ENCODE peak calls at places on chromosomes 2 and 18, in five cellular contexts. One of them, this sample, is unnamed.

GRCh38 chr2:120886967-120887672 is 151.5 kb downstream of the GLI2 start:
- DNase-seq in C1 segment of cervical spinal cord: no peak
- DNase-seq in activated T-cell treated with anti-CD3 and anti-CD28 coated beads, Interleukin-2, amount 50 U/mL, for 72 hours: no peak
- DNase-seq in cardiac muscle cell: peak
- DNase-seq in astrocyte of the hippocampus: peak
- DNase-seq in this sample: no peak

GRCh38 chr2:130393318-130393910 is 37.6 kb downstream of the PTPN18 start:
- DNase-seq in C1 segment of cervical spinal cord: no peak
- DNase-seq in activated T-cell treated with anti-CD3 and anti-CD28 coated beads, Interleukin-2, amount 50 U/mL, for 72 hours: no peak
- DNase-seq in cardiac muscle cell: no peak
- DNase-seq in astrocyte of the hippocampus: no peak
- DNase-seq in this sample: no peak

GRCh38 chr2:154195644-154196221 is 324.0 kb downstream of the GALNT13 start:
- DNase-seq in C1 segment of cervical spinal cord: no peak
- DNase-seq in activated T-cell treated with anti-CD3 and anti-CD28 coated beads, Interleukin-2, amount 50 U/mL, for 72 hours: no peak
- DNase-seq in cardiac muscle cell: no peak
- DNase-seq in astrocyte of the hippocampus: peak
- DNase-seq in this sample: no peak

GRCh38 chr2:179751184-179751809 is 110.1 kb downstream of the ZNF385B start:
- DNase-seq in C1 segment of cervical spinal cord: no peak
- DNase-seq in activated T-cell treated with anti-CD3 and anti-CD28 coated beads, Interleukin-2, amount 50 U/mL, for 72 hours: no peak
- DNase-seq in cardiac muscle cell: peak
- DNase-seq in astrocyte of the hippocampus: peak
- DNase-seq in this sample: no peak

GRCh38 chr18:50870138-50870845 is 8.6 kb upstream of the ME2 start:
- DNase-seq in C1 segment of cervical spinal cord: no peak
- DNase-seq in activated T-cell treated with anti-CD3 and anti-CD28 coated beads, Interleukin-2, amount 50 U/mL, for 72 hours: no peak
- DNase-seq in cardiac muscle cell: no peak
- DNase-seq in astrocyte of the hippocampus: peak
- DNase-seq in this sample: no peak

GRCh38 chr18:34223164-34223892 is 1.4 kb downstream of the NOL4 start:
- DNase-seq in C1 segment of cervical spinal cord: peak
- DNase-seq in activated T-cell treated with anti-CD3 and anti-CD28 coated beads, Interleukin-2, amount 50 U/mL, for 72 hours: no peak
- DNase-seq in cardiac muscle cell: peak
- DNase-seq in astrocyte of the hippocampus: peak
- DNase-seq in this sample: peak

GRCh38 chr2:24508878-24509277 is 17.8 kb downstream of the NCOA1 start:
- DNase-seq in C1 segment of cervical spinal cord: no peak
- DNase-seq in activated T-cell treated with anti-CD3 and anti-CD28 coated beads, Interleukin-2, amount 50 U/mL, for 72 hours: no peak
- DNase-seq in cardiac muscle cell: no peak
- DNase-seq in astrocyte of the hippocampus: no peak
- DNase-seq in this sample: no peak

GRCh38 chr2:239048771-239049170 is 200.9 kb downstream of the TWIST2 start:
- DNase-seq in C1 segment of cervical spinal cord: no peak
- DNase-seq in activated T-cell treated with anti-CD3 and anti-CD28 coated beads, Interleukin-2, amount 50 U/mL, for 72 hours: no peak
- DNase-seq in cardiac muscle cell: no peak
- DNase-seq in astrocyte of the hippocampus: no peak
- DNase-seq in this sample: no peak

GRCh38 chr2:181123798-181124217 is 143.4 kb downstream of the UBE2E3 start:
- DNase-seq in C1 segment of cervical spinal cord: no peak
- DNase-seq in activated T-cell treated with anti-CD3 and anti-CD28 coated beads, Interleukin-2, amount 50 U/mL, for 72 hours: peak
- DNase-seq in cardiac muscle cell: no peak
- DNase-seq in astrocyte of the hippocampus: peak
- DNase-seq in this sample: no peak